ENCODE peak calls at places on chromosome 14, in nine cellular contexts. C, L, A, X, U, Y, E, Q and P are unnamed samples.
A peak's percentile ranks its signal among the peaks of the same experiment; 100 is the strongest.

GRCh38 chr14:63895510-63895909 is 42.7 kb downstream of the SYNE2 start:
- DNase-seq in X (no peak), U (no peak), A (no peak), E (no peak), Q (no peak), Y (no peak), C (no peak), L (no peak), P (no peak)

GRCh38 chr14:35687335-35687939 is 121.7 kb downstream of the RALGAPA1 start:
- DNase-seq in U (peak; percentile 55), A (peak; percentile 69), Y (peak; percentile 23), L (peak; percentile 40), E (peak; percentile 60), Q (peak; percentile 47), X (peak; percentile 32), C (peak; percentile 15), P (peak; percentile 59)

GRCh38 chr14:35213869-35214387 is 78.3 kb upstream of the PSMA6 start:
- DNase-seq in A (peak; percentile 38), E (peak; percentile 65), C (no peak), Q (no peak), Y (no peak), L (no peak), U (no peak), X (no peak), P (no peak)

GRCh38 chr14:64971452-64971889 is 665 bp downstream of the RAB15 start:
- DNase-seq in L (no peak), Q (no peak), E (no peak), Y (no peak), C (no peak), U (no peak), X (no peak), A (no peak), P (no peak)

GRCh38 chr14:42192659-42193425 is 586.2 kb downstream of the LRFN5 start:
- DNase-seq in E (peak; percentile 99), C (no peak), X (no peak), Q (no peak), A (peak; percentile 93), U (no peak), L (peak; percentile 9), Y (no peak), P (no peak)

GRCh38 chr14:92037989-92038388 is 1.9 kb downstream of the TRIP11 start:
- DNase-seq in A (peak; percentile 9), E (no peak), X (no peak), U (peak; percentile 5), L (no peak), Q (no peak), Y (no peak), C (no peak), P (no peak)

GRCh38 chr14:85301506-85301905 is 228.4 kb upstream of the FLRT2 start:
- DNase-seq in U (no peak), A (no peak), Y (no peak), Q (no peak), L (no peak), C (no peak), E (no peak), X (no peak), P (no peak)

GRCh38 chr14:52325632-52326031 is 11.5 kb downstream of the PTGER2 start:
- DNase-seq in Q (no peak), A (no peak), E (peak; percentile 76), C (no peak), X (no peak), L (no peak), Y (no peak), U (no peak), P (no peak)

GRCh38 chr14:54343276-54344121 is 53.3 kb upstream of the CDKN3 start:
- DNase-seq in L (peak; percentile 58), Y (no peak), A (peak; percentile 69), X (no peak), U (no peak), E (peak; percentile 35), Q (no peak), C (no peak), P (no peak)

GRCh38 chr14:96275182-96276112 is 19.4 kb downstream of the BDKRB1 start:
- DNase-seq in L (peak; percentile 53), A (peak; percentile 91), E (peak; percentile 79), Q (peak; percentile 64), X (peak; percentile 50), U (peak; percentile 68), Y (peak; percentile 77), C (peak; percentile 80), P (peak; percentile 88)

GRCh38 chr14:73739899-73740685 is 25.9 kb upstream of the PNMA1 start:
- DNase-seq in A (no peak), U (no peak), L (no peak), Q (no peak), Y (no peak), E (no peak), C (no peak), X (no peak), P (no peak)

GRCh38 chr14:26414103-26414502 is 183.7 kb downstream of the NOVA1 start:
- DNase-seq in L (no peak), C (no peak), Q (no peak), Y (no peak), A (no peak), E (no peak), X (no peak), U (no peak), P (no peak)

GRCh38 chr14:75259946-75260545 is 18.6 kb upstream of the FOS start:
- DNase-seq in Q (no peak), Y (no peak), E (no peak), A (no peak), C (no peak), L (no peak), X (peak; percentile 33), U (no peak), P (no peak)

GRCh38 chr14:68518910-68519686 is 273.8 kb downstream of the ZFP36L1 start:
- DNase-seq in L (no peak), E (peak; percentile 78), A (peak; percentile 80), X (no peak), C (no peak), Q (no peak), U (no peak), Y (peak; percentile 82), P (no peak)

GRCh38 chr14:79842270-79842669 is 369.0 kb downstream of the DIO2 start:
- DNase-seq in C (no peak), E (peak; percentile 91), U (no peak), Y (peak; percentile 61), L (no peak), X (no peak), Q (no peak), A (peak; percentile 67), P (peak; percentile 48)

GRCh38 chr14:32408018-32408417 is 78.9 kb downstream of the AKAP6 start:
- DNase-seq in A (peak; percentile 33), U (no peak), C (peak; percentile 34), Q (no peak), E (peak; percentile 21), X (no peak), L (no peak), Y (no peak), P (no peak)

GRCh38 chr14:57897148-57897547 is 31.3 kb upstream of the SLC35F4 start:
- DNase-seq in A (no peak), C (no peak), Q (no peak), U (no peak), Y (no peak), X (no peak), E (no peak), L (no peak), P (no peak)

GRCh38 chr14:95072310-95072709 is 85.0 kb downstream of the DICER1 start:
- DNase-seq in A (no peak), U (no peak), X (no peak), Q (no peak), L (no peak), C (no peak), E (no peak), Y (no peak), P (no peak)

GRCh38 chr14:32468955-32469354 is 139.9 kb downstream of the AKAP6 start:
- DNase-seq in E (peak; percentile 82), A (peak; percentile 87), X (no peak), Q (no peak), C (no peak), Y (no peak), L (peak; percentile 35), U (no peak), P (no peak)

GRCh38 chr14:72528059-72528950 is 365.6 kb downstream of the DPF3 start:
- DNase-seq in A (peak; percentile 51), U (no peak), C (no peak), Y (no peak), E (peak; percentile 50), X (no peak), L (no peak), Q (no peak), P (no peak)

GRCh38 chr14:46574236-46574970 is 77.2 kb downstream of the RPL10L start:
- DNase-seq in X (no peak), L (no peak), A (no peak), Y (no peak), Q (no peak), C (no peak), U (no peak), E (peak; percentile 1), P (no peak)
- H3K4me3 ChIP-seq in X (no peak overlapping the region), L (no peak overlapping the region), A (no peak overlapping the region), Y (no peak overlapping the region), Q (no peak overlapping the region), C (no peak overlapping the region), U (no peak overlapping the region), E (no peak overlapping the region), P (no peak overlapping the region)

GRCh38 chr14:105063041-105063440 is 2.2 kb downstream of the GPR132 start:
- DNase-seq in X (no peak), Y (no peak), A (no peak), E (no peak), U (no peak), Q (no peak), L (no peak), C (no peak), P (no peak)
- H3K4me3 ChIP-seq in X (no peak overlapping the region), Y (no peak overlapping the region), A (no peak overlapping the region), E (no peak overlapping the region), U (no peak overlapping the region), Q (no peak overlapping the region), L (no peak overlapping the region), C (no peak overlapping the region), P (no peak overlapping the region)

GRCh38 chr14:105021656-105022275 is 883 bp upstream of the CDCA4 start:
- DNase-seq in E (peak; percentile 45), X (no peak), Y (peak; percentile 36), L (no peak), Q (peak; percentile 78), A (peak; percentile 62), U (peak; percentile 73), C (no peak), P (peak; percentile 51)
- H3K4me3 ChIP-seq in E (peak overlapping the region; percentile 90), X (peak overlapping the region; percentile 71), Y (peak overlapping the region; percentile 14), L (peak overlapping the region; percentile 81), Q (peak overlapping the region; percentile 71), A (peak overlapping the region; percentile 89), U (peak overlapping the region; percentile 72), C (peak overlapping the region; percentile 86), P (peak overlapping the region; percentile 90)

GRCh38 chr14:99257122-99257672 is 14.8 kb downstream of the BCL11B start:
- DNase-seq in U (no peak), X (peak; percentile 13), E (no peak), Y (no peak), A (no peak), Q (no peak), C (no peak), L (no peak), P (no peak)
- H3K4me3 ChIP-seq in U (no peak overlapping the region), X (peak overlapping the region; percentile 64), E (no peak overlapping the region), Y (no peak overlapping the region), A (no peak overlapping the region), Q (no peak overlapping the region), C (no peak overlapping the region), L (no peak overlapping the region), P (no peak overlapping the region)

GRCh38 chr14:102930138-102930752 is 7.8 kb downstream of the AMN start:
- DNase-seq in Y (no peak), X (no peak), U (no peak), L (no peak), Q (no peak), A (peak; percentile 30), C (no peak), E (no peak), P (peak; percentile 58)
- H3K4me3 ChIP-seq in Y (no peak overlapping the region), X (no peak overlapping the region), U (no peak overlapping the region), L (peak overlapping the region; percentile 24), Q (no peak overlapping the region), A (no peak overlapping the region), C (peak overlapping the region; percentile 51), E (no peak overlapping the region), P (no peak overlapping the region)